ENCODE peak calls at places on chromosomes 1 and 21, in five cellular contexts. Q, P, Z, S and L are unnamed samples.

GRCh38 chr21:32463367-32463766 is 50.9 kb downstream of the EVA1C start:
- DNase-seq in Q (peak), P (no peak), Z (no peak), S (peak), L (no peak)

GRCh38 chr1:209809601-209810000 is 3.7 kb upstream of the IRF6 start:
- DNase-seq in Q (no peak), P (no peak), Z (no peak), S (no peak), L (no peak)

GRCh38 chr1:43858324-43858723 is 75.3 kb upstream of the ARTN start:
- DNase-seq in Q (no peak), P (peak), Z (no peak), S (no peak), L (no peak)

GRCh38 chr1:171881466-171881865 is 40.2 kb downstream of the DNM3 start:
- DNase-seq in Q (no peak), P (no peak), Z (no peak), S (no peak), L (no peak)

GRCh38 chr1:179867493-179868330 is 9.9 kb downstream of the TOR1AIP2 start:
- DNase-seq in Q (peak), P (peak), Z (no peak), S (peak), L (peak)

GRCh38 chr1:19976317-19977003 is 3.0 kb downstream of the PLA2G2A start:
- DNase-seq in Q (no peak), P (no peak), Z (no peak), S (no peak), L (no peak)

GRCh38 chr21:24375201-24375600 is 1232.1 kb downstream of the MRPL39 start:
- DNase-seq in Q (no peak), P (no peak), Z (no peak), S (no peak), L (peak)

GRCh38 chr1:211323156-211324063 is 3.2 kb upstream of the TRAF5 start:
- DNase-seq in Q (peak), P (peak), Z (no peak), S (peak), L (peak)

GRCh38 chr1:35143737-35144508 is 49.0 kb downstream of the SFPQ start:
- DNase-seq in Q (no peak), P (no peak), Z (no peak), S (no peak), L (no peak)

GRCh38 chr1:111568160-111568559 is 51.4 kb upstream of the RAP1A start:
- DNase-seq in Q (no peak), P (no peak), Z (no peak), S (no peak), L (no peak)

GRCh38 chr1:206469933-206470691 is at the start of gene IKBKE:
- DNase-seq in Q (peak), P (peak), Z (no peak), S (peak), L (peak)

GRCh38 chr1:200610846-200611245 is 9.7 kb downstream of the KIF14 start:
- DNase-seq in Q (no peak), P (no peak), Z (no peak), S (no peak), L (no peak)

GRCh38 chr1:150564051-150564991 is 15.1 kb downstream of the MCL1 start:
- DNase-seq in Q (no peak), P (peak), Z (no peak), S (no peak), L (no peak)

GRCh38 chr1:194289569-194290266 is 1103.3 kb upstream of the B3GALT2 start:
- DNase-seq in Q (no peak), P (no peak), Z (peak), S (no peak), L (no peak)

GRCh38 chr1:109764561-109765482 is 1.1 kb upstream of the EPS8L3 start:
- DNase-seq in Q (no peak), P (no peak), Z (no peak), S (no peak), L (no peak)

GRCh38 chr1:15972409-15972808 is 3.5 kb downstream of the ZBTB17 start:
- DNase-seq in Q (no peak), P (no peak), Z (no peak), S (no peak), L (no peak)

GRCh38 chr1:21257431-21258135 is 32.7 kb downstream of the ECE1 start:
- DNase-seq in Q (no peak), P (no peak), Z (no peak), S (no peak), L (no peak)

GRCh38 chr21:45811136-45811535 is 167.6 kb downstream of the PCBP3 start:
- DNase-seq in Q (no peak), P (no peak), Z (no peak), S (no peak), L (no peak)

GRCh38 chr1:94501925-94502324 is 39.6 kb downstream of the F3 start:
- DNase-seq in Q (no peak), P (no peak), Z (no peak), S (no peak), L (no peak)

GRCh38 chr1:229870381-229870780 is 196.7 kb upstream of the GALNT2 start:
- DNase-seq in Q (no peak), P (no peak), Z (no peak), S (no peak), L (no peak)

DNA sequence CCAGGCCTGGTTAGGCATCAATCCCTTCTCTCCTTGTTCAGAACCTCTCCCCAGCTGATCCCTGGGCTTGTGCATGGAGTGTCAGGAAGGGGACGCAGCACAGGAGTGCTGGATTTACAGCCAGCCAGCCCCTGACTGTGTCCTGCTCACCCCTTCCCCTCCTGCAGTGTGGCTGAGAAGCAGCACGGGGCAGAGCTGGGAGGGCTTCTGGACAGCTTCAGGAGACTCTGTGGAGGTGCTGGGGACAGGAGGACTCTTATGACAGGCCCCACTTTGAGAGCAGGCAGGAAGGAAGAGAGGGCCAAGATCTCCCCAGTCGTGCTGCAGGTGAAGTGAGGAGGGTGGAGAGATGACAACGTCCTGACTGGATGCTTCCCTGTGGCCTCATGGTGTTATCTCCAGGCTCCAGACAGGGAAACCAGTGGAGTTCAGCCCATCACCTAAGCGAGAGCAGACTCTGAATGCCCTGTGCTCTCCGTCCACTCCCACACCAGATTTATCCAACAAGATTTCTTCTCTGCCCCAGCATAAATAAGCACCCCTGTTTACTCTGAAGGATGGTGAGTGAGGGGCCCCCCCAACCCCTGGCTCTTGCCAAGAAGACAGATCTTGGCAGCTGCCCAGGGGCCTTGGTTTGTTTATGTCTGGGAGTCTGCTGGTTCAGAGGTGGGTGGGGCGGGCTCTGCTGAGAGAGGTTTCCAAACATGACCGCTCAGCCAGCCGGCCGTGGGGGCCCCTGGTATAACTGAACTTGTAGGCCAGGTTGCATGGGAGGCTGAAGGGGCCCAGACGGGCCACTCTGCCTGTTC is 21.3 kb downstream of the TMCC2 start:
- DNase-seq in Q (no peak), P (no peak), Z (no peak), S (peak), L (no peak)
- TF ChIP-seq MYC in Q (no peak), P (no peak), Z (no peak), S (no peak), L (no peak)

GRCh38 chr1:224666078-224666477 is 50.0 kb downstream of the CNIH3 start:
- DNase-seq in Q (no peak), P (no peak), Z (no peak), S (no peak), L (no peak)

GRCh38 chr1:224666911-224667310 is 50.8 kb downstream of the CNIH3 start:
- DNase-seq in Q (no peak), P (no peak), Z (no peak), S (no peak), L (no peak)

GRCh38 chr1:224660074-224660473 is 44.0 kb downstream of the CNIH3 start:
- DNase-seq in Q (no peak), P (no peak), Z (no peak), S (no peak), L (no peak)

GRCh38 chr1:224662870-224663269 is 46.8 kb downstream of the CNIH3 start:
- DNase-seq in Q (no peak), P (no peak), Z (no peak), S (no peak), L (no peak)
- TF ChIP-seq CTCF in Q (no peak), P (no peak), Z (no peak), S (no peak), L (no peak)

GRCh38 chr1:115467196-115467595 is 129.1 kb upstream of the NGF start:
- DNase-seq in Q (no peak), P (no peak), Z (no peak), S (no peak), L (no peak)
- TF ChIP-seq POLR2A in Q (no peak), P (no peak), Z (no peak), S (no peak), L (no peak)

GRCh38 chr1:23169727-23170335 is 1.2 kb upstream of the LUZP1 start:
- DNase-seq in Q (no peak), P (peak), Z (no peak), S (peak), L (peak)
- TF ChIP-seq MYC in Q (no peak), P (no peak), Z (no peak), S (no peak), L (peak)

GRCh38 chr1:33001282-33001681 is 35.4 kb downstream of the AK2 start:
- DNase-seq in Q (no peak), P (no peak), Z (no peak), S (no peak), L (peak)
- TF ChIP-seq CTCF in Q (no peak), P (no peak), Z (peak), S (no peak), L (peak)

DNA sequence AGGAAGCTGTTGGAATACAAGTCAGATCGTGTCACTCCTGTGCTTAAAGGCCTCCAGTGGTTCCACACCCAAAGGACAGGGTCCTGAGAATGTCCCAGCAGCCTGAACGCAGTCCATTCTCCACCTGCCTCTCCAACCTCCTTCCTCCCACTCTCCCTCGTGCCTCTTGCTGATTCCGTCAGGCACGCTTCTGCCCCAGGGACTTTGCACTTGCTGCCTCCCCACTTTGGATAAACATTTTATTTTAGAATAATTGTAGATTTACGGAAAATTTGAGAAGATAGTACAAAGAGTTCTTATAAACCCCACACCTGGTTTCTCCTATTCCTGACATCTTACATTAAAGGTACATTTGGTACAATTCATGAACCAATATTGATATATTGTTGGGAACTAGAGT is 28.4 kb upstream of the LDLRAP1 start:
- DNase-seq in Q (no peak), P (no peak), Z (no peak), S (no peak), L (no peak)
- TF ChIP-seq POLR2A in Q (no peak), P (no peak), Z (no peak), S (no peak), L (no peak)